ENCODE peak calls at places on chromosomes 12 and 14, in seven cellular contexts. One of them, this sample, is unnamed.

GRCh38 chr14:75426332-75427125 is 1.3 kb upstream of the JDP2 start:
- DNase-seq in SK-N-SH: no peak
- DNase-seq in central memory CD4-positive, alpha-beta T cell: no peak
- DNase-seq in G401: peak; percentile 30
- DNase-seq in choroid plexus epithelial cell: no peak
- DNase-seq in A172: no peak
- DNase-seq in stimulated activated CD4-positive, alpha-beta T cell treated with anti-CD3 and anti-CD28 coated beads, TNF-alpha, amount 100 ng/mL, for 4 hours: no peak
- DNase-seq in this sample: no peak

GRCh38 chr12:1796515-1797010 is 23.8 kb upstream of the LRTM2 start:
- DNase-seq in SK-N-SH: no peak
- DNase-seq in central memory CD4-positive, alpha-beta T cell: peak; percentile 50
- DNase-seq in G401: no peak
- DNase-seq in choroid plexus epithelial cell: no peak
- DNase-seq in A172: no peak
- DNase-seq in stimulated activated CD4-positive, alpha-beta T cell treated with anti-CD3 and anti-CD28 coated beads, TNF-alpha, amount 100 ng/mL, for 4 hours: no peak
- DNase-seq in this sample: no peak

GRCh38 chr12:89708793-89709156 is at the start of gene ATP2B1:
- DNase-seq in SK-N-SH: peak; percentile 91
- DNase-seq in central memory CD4-positive, alpha-beta T cell: peak; percentile 84
- DNase-seq in G401: peak; percentile 87
- DNase-seq in choroid plexus epithelial cell: peak; percentile 90
- DNase-seq in A172: peak; percentile 61
- DNase-seq in stimulated activated CD4-positive, alpha-beta T cell treated with anti-CD3 and anti-CD28 coated beads, TNF-alpha, amount 100 ng/mL, for 4 hours: peak; percentile 72
- DNase-seq in this sample: peak; percentile 79

GRCh38 chr12:57058454-57058853 is 8.5 kb upstream of the MYO1A start:
- DNase-seq in SK-N-SH: no peak
- DNase-seq in central memory CD4-positive, alpha-beta T cell: no peak
- DNase-seq in G401: no peak
- DNase-seq in choroid plexus epithelial cell: no peak
- DNase-seq in A172: no peak
- DNase-seq in stimulated activated CD4-positive, alpha-beta T cell treated with anti-CD3 and anti-CD28 coated beads, TNF-alpha, amount 100 ng/mL, for 4 hours: no peak
- DNase-seq in this sample: no peak

GRCh38 chr12:3912863-3913262 is 39.7 kb upstream of the PARP11 start:
- DNase-seq in SK-N-SH: no peak
- DNase-seq in central memory CD4-positive, alpha-beta T cell: no peak
- DNase-seq in G401: no peak
- DNase-seq in choroid plexus epithelial cell: no peak
- DNase-seq in A172: no peak
- DNase-seq in stimulated activated CD4-positive, alpha-beta T cell treated with anti-CD3 and anti-CD28 coated beads, TNF-alpha, amount 100 ng/mL, for 4 hours: no peak
- DNase-seq in this sample: no peak

GRCh38 chr14:92426237-92426636 is 87.3 kb upstream of the RIN3 start:
- DNase-seq in SK-N-SH: no peak
- DNase-seq in central memory CD4-positive, alpha-beta T cell: no peak
- DNase-seq in G401: no peak
- DNase-seq in choroid plexus epithelial cell: peak; percentile 58
- DNase-seq in A172: peak; percentile 5
- DNase-seq in stimulated activated CD4-positive, alpha-beta T cell treated with anti-CD3 and anti-CD28 coated beads, TNF-alpha, amount 100 ng/mL, for 4 hours: no peak
- DNase-seq in this sample: no peak

GRCh38 chr14:56133547-56133946 is 15.3 kb downstream of the PELI2 start:
- DNase-seq in SK-N-SH: no peak
- DNase-seq in central memory CD4-positive, alpha-beta T cell: no peak
- DNase-seq in G401: peak; percentile 99
- DNase-seq in choroid plexus epithelial cell: no peak
- DNase-seq in A172: no peak
- DNase-seq in stimulated activated CD4-positive, alpha-beta T cell treated with anti-CD3 and anti-CD28 coated beads, TNF-alpha, amount 100 ng/mL, for 4 hours: no peak
- DNase-seq in this sample: no peak

GRCh38 chr14:87181288-87181687 is 811.7 kb downstream of the GALC start:
- DNase-seq in SK-N-SH: no peak
- DNase-seq in central memory CD4-positive, alpha-beta T cell: no peak
- DNase-seq in G401: no peak
- DNase-seq in choroid plexus epithelial cell: no peak
- DNase-seq in A172: no peak
- DNase-seq in stimulated activated CD4-positive, alpha-beta T cell treated with anti-CD3 and anti-CD28 coated beads, TNF-alpha, amount 100 ng/mL, for 4 hours: no peak
- DNase-seq in this sample: no peak

GRCh38 chr14:24630872-24631477 is 3.0 kb downstream of the GZMB start:
- DNase-seq in SK-N-SH: no peak
- DNase-seq in central memory CD4-positive, alpha-beta T cell: no peak
- DNase-seq in G401: no peak
- DNase-seq in choroid plexus epithelial cell: peak; percentile 5
- DNase-seq in A172: peak; percentile 1
- DNase-seq in stimulated activated CD4-positive, alpha-beta T cell treated with anti-CD3 and anti-CD28 coated beads, TNF-alpha, amount 100 ng/mL, for 4 hours: no peak
- DNase-seq in this sample: no peak

GRCh38 chr14:23385840-23386657 is 9.2 kb downstream of the CMTM5 start:
- DNase-seq in SK-N-SH: no peak
- DNase-seq in central memory CD4-positive, alpha-beta T cell: no peak
- DNase-seq in G401: no peak
- DNase-seq in choroid plexus epithelial cell: no peak
- DNase-seq in A172: no peak
- DNase-seq in stimulated activated CD4-positive, alpha-beta T cell treated with anti-CD3 and anti-CD28 coated beads, TNF-alpha, amount 100 ng/mL, for 4 hours: no peak
- DNase-seq in this sample: no peak

GRCh38 chr14:105346200-105346533 is 31.6 kb downstream of the PACS2 start:
- DNase-seq in SK-N-SH: no peak
- DNase-seq in central memory CD4-positive, alpha-beta T cell: no peak
- DNase-seq in G401: no peak
- DNase-seq in choroid plexus epithelial cell: no peak
- DNase-seq in A172: no peak
- DNase-seq in stimulated activated CD4-positive, alpha-beta T cell treated with anti-CD3 and anti-CD28 coated beads, TNF-alpha, amount 100 ng/mL, for 4 hours: no peak
- DNase-seq in this sample: no peak

GRCh38 chr14:48251290-48251689 is 575.9 kb upstream of the MDGA2 start:
- DNase-seq in SK-N-SH: no peak
- DNase-seq in central memory CD4-positive, alpha-beta T cell: no peak
- DNase-seq in G401: no peak
- DNase-seq in choroid plexus epithelial cell: no peak
- DNase-seq in A172: no peak
- DNase-seq in stimulated activated CD4-positive, alpha-beta T cell treated with anti-CD3 and anti-CD28 coated beads, TNF-alpha, amount 100 ng/mL, for 4 hours: no peak
- DNase-seq in this sample: no peak

GRCh38 chr12:79409562-79409961 is 281.2 kb downstream of the PAWR start:
- DNase-seq in SK-N-SH: no peak
- DNase-seq in central memory CD4-positive, alpha-beta T cell: no peak
- DNase-seq in G401: peak; percentile 65
- DNase-seq in choroid plexus epithelial cell: peak; percentile 94
- DNase-seq in A172: peak; percentile 67
- DNase-seq in stimulated activated CD4-positive, alpha-beta T cell treated with anti-CD3 and anti-CD28 coated beads, TNF-alpha, amount 100 ng/mL, for 4 hours: no peak
- DNase-seq in this sample: no peak

GRCh38 chr12:2751686-2752085 is 43.1 kb upstream of the FKBP4 start:
- DNase-seq in SK-N-SH: peak; percentile 32
- DNase-seq in central memory CD4-positive, alpha-beta T cell: no peak
- DNase-seq in G401: no peak
- DNase-seq in choroid plexus epithelial cell: no peak
- DNase-seq in A172: no peak
- DNase-seq in stimulated activated CD4-positive, alpha-beta T cell treated with anti-CD3 and anti-CD28 coated beads, TNF-alpha, amount 100 ng/mL, for 4 hours: no peak
- DNase-seq in this sample: no peak

GRCh38 chr12:89832336-89832735 is 123.7 kb upstream of the ATP2B1 start:
- DNase-seq in SK-N-SH: no peak
- DNase-seq in central memory CD4-positive, alpha-beta T cell: no peak
- DNase-seq in G401: no peak
- DNase-seq in choroid plexus epithelial cell: no peak
- DNase-seq in A172: no peak
- DNase-seq in stimulated activated CD4-positive, alpha-beta T cell treated with anti-CD3 and anti-CD28 coated beads, TNF-alpha, amount 100 ng/mL, for 4 hours: no peak
- DNase-seq in this sample: no peak

GRCh38 chr12:58302487-58303011 is 361.2 kb downstream of the ATP23 start:
- DNase-seq in SK-N-SH: no peak
- DNase-seq in central memory CD4-positive, alpha-beta T cell: no peak
- DNase-seq in G401: no peak
- DNase-seq in choroid plexus epithelial cell: no peak
- DNase-seq in A172: no peak
- DNase-seq in stimulated activated CD4-positive, alpha-beta T cell treated with anti-CD3 and anti-CD28 coated beads, TNF-alpha, amount 100 ng/mL, for 4 hours: no peak
- DNase-seq in this sample: no peak